ENCODE peak calls at places on chromosomes 1 and 21, in eight cellular contexts. F, J, G, B, D, Y, H and M are unnamed samples.

GRCh38 chr1:27333717-27334279 is 8.0 kb upstream of the SYTL1 start:
- DNase-seq in J (no peak), D (no peak), B (no peak), F (no peak), G (no peak), Y (no peak), H (no peak), M (no peak)

GRCh38 chr1:14756617-14757259 is 158.3 kb downstream of the KAZN start:
- DNase-seq in B (no peak), Y (no peak), H (no peak), J (no peak), D (no peak), F (no peak), G (peak; percentile 31), M (no peak)

GRCh38 chr1:192607836-192608235 is 28.1 kb upstream of the RGS13 start:
- DNase-seq in D (no peak), H (no peak), B (no peak), G (no peak), F (no peak), Y (no peak), J (no peak), M (no peak)

GRCh38 chr1:167720965-167721616 is 691 bp upstream of the MPZL1 start:
- DNase-seq in B (no peak), Y (no peak), H (peak; percentile 54), J (peak; percentile 74), G (peak; percentile 68), D (no peak), F (peak; percentile 40), M (no peak)

GRCh38 chr1:16026723-16027484 is 5.1 kb downstream of the CLCNKA start:
- DNase-seq in Y (peak; percentile 36), J (no peak), B (no peak), F (no peak), G (no peak), D (peak; percentile 87), H (no peak), M (no peak)

GRCh38 chr1:204854286-204854685 is 16.4 kb upstream of the NFASC start:
- DNase-seq in D (no peak), F (no peak), J (no peak), B (no peak), G (no peak), H (no peak), Y (no peak), M (no peak)

GRCh38 chr1:226443033-226443432 is 35.1 kb upstream of the PARP1 start:
- DNase-seq in Y (no peak), H (no peak), D (no peak), B (no peak), J (no peak), F (no peak), G (no peak), M (no peak)

GRCh38 chr1:151611288-151611790 is 511 bp upstream of the SNX27 start:
- DNase-seq in B (no peak), J (peak; percentile 42), D (no peak), Y (peak; percentile 5), F (no peak), H (peak; percentile 43), G (peak; percentile 58), M (peak; percentile 44)

GRCh38 chr1:223796210-223796609 is 49.5 kb downstream of the TP53BP2 start:
- DNase-seq in Y (no peak), F (no peak), D (no peak), G (no peak), B (no peak), H (no peak), J (no peak), M (no peak)

GRCh38 chr1:88799433-88799832 is 91.9 kb downstream of the GTF2B start:
- DNase-seq in H (no peak), J (no peak), G (no peak), Y (no peak), B (no peak), F (no peak), D (no peak), M (no peak)

GRCh38 chr1:225519166-225519863 is 91.5 kb upstream of the LBR start:
- DNase-seq in Y (no peak), H (no peak), B (no peak), G (peak; percentile 28), J (no peak), F (no peak), D (peak; percentile 46), M (no peak)

GRCh38 chr1:6184083-6184783 is 4.1 kb upstream of the CHD5 start:
- DNase-seq in F (no peak), G (no peak), Y (no peak), B (no peak), D (no peak), H (no peak), J (no peak), M (no peak)

GRCh38 chr1:42003433-42003832 is 84.7 kb upstream of the HIVEP3 start:
- DNase-seq in G (no peak), J (no peak), Y (no peak), D (no peak), H (peak; percentile 27), F (peak; percentile 58), B (no peak), M (no peak)

GRCh38 chr1:20616468-20617156 is 16.6 kb upstream of the PINK1 start:
- DNase-seq in D (no peak), G (peak; percentile 37), B (no peak), H (no peak), F (no peak), J (no peak), Y (no peak), M (no peak)

GRCh38 chr1:227885648-227886502 is 61.9 kb downstream of the WNT9A start:
- DNase-seq in Y (no peak), D (no peak), H (peak; percentile 48), J (peak; percentile 50), G (peak; percentile 29), B (no peak), F (no peak), M (no peak)

GRCh38 chr1:212237651-212238050 is 47.6 kb upstream of the PPP2R5A start:
- DNase-seq in G (no peak), J (no peak), F (no peak), D (no peak), B (no peak), H (no peak), Y (peak; percentile 22), M (no peak)

GRCh38 chr1:27372808-27373690 is 1.6 kb downstream of the FCN3 start:
- DNase-seq in F (no peak), B (no peak), H (no peak), G (no peak), Y (no peak), D (no peak), J (no peak), M (no peak)

GRCh38 chr1:15501208-15502032 is 22.6 kb downstream of the CASP9 start:
- DNase-seq in G (peak; percentile 49), H (peak; percentile 13), J (peak; percentile 37), Y (peak; percentile 81), F (peak; percentile 93), D (peak; percentile 27), B (no peak), M (no peak)

GRCh38 chr1:224995602-224996001 is 66.1 kb downstream of the DNAH14 start:
- DNase-seq in J (no peak), Y (no peak), H (no peak), G (no peak), B (no peak), D (no peak), F (no peak), M (no peak)

GRCh38 chr1:28087614-28088167 is 719 bp downstream of the EYA3 start:
- DNase-seq in G (peak; percentile 27), Y (peak; percentile 50), D (no peak), J (no peak), F (no peak), B (no peak), H (peak; percentile 7), M (no peak)

GRCh38 chr1:218659911-218660677 is 315.0 kb downstream of the TGFB2 start:
- DNase-seq in H (no peak), F (no peak), Y (no peak), B (no peak), J (peak; percentile 85), G (no peak), D (no peak), M (no peak)

GRCh38 chr1:4019606-4020331 is 119.7 kb upstream of the C1orf174 start:
- DNase-seq in Y (no peak), H (no peak), J (no peak), F (no peak), G (no peak), D (no peak), B (no peak), M (no peak)

GRCh38 chr1:119409731-119410130 is 5.2 kb upstream of the HSD3B2 start:
- DNase-seq in J (no peak), H (no peak), G (peak; percentile 11), Y (no peak), D (no peak), F (no peak), B (no peak), M (peak; percentile 61)

GRCh38 chr1:25790472-25790871 is 9.5 kb upstream of the SELENON start:
- DNase-seq in G (no peak), J (no peak), Y (no peak), D (no peak), F (no peak), B (no peak), H (no peak), M (no peak)

GRCh38 chr1:156781585-156782186 is 14.4 kb downstream of the PRCC start:
- DNase-seq in J (no peak), H (no peak), D (no peak), G (peak; percentile 67), F (no peak), B (no peak), Y (no peak), M (peak; percentile 64)

GRCh38 chr1:54290443-54291184 is 90.6 kb downstream of the MRPL37 start:
- DNase-seq in B (peak; percentile 45), Y (no peak), D (no peak), H (peak; percentile 63), F (no peak), J (no peak), G (peak; percentile 59), M (no peak)

GRCh38 chr21:39633770-39634181 is 21.0 kb downstream of the B3GALT5 start:
- DNase-seq in D (no peak), G (peak; percentile 92), Y (no peak), H (no peak), J (peak; percentile 74), B (no peak), F (no peak), M (peak; percentile 95)

GRCh38 chr1:82015444-82015843 is 214.7 kb downstream of the ADGRL2 start:
- DNase-seq in G (no peak), F (no peak), H (no peak), J (no peak), Y (no peak), D (no peak), B (no peak), M (no peak)

GRCh38 chr1:63640633-63641567 is 47.7 kb downstream of the PGM1 start:
- DNase-seq in B (no peak), H (no peak), F (no peak), G (no peak), D (no peak), J (no peak), Y (no peak), M (no peak)

GRCh38 chr1:175742790-175743459 is 470 bp downstream of the TNR start:
- DNase-seq in H (no peak), F (no peak), D (no peak), J (no peak), Y (no peak), B (no peak), G (peak; percentile 16), M (no peak)

GRCh38 chr1:149885364-149886111 is 13.8 kb upstream of the BOLA1 start:
- DNase-seq in J (peak; percentile 94), D (no peak), B (peak; percentile 66), G (peak; percentile 84), Y (peak; percentile 86), H (peak; percentile 91), F (peak; percentile 82), M (peak; percentile 53)

GRCh38 chr1:109762821-109763645 is 690 bp downstream of the EPS8L3 start:
- DNase-seq in B (no peak), F (no peak), D (no peak), J (peak; percentile 60), Y (no peak), H (no peak), G (peak; percentile 92), M (no peak)

GRCh38 chr1:207808322-207808705 is 56.5 kb downstream of the CD46 start:
- DNase-seq in D (no peak), J (no peak), F (peak; percentile 17), H (peak; percentile 66), B (no peak), Y (no peak), G (no peak), M (no peak)

GRCh38 chr1:27872059-27872801 is at the start of gene THEMIS2:
- DNase-seq in J (peak; percentile 19), H (no peak), D (no peak), F (peak; percentile 7), B (no peak), Y (peak; percentile 85), G (no peak), M (no peak)